ENCODE peak calls at places on chromosomes 1 and 21, in ten cellular contexts. H, Q, C, K, V, G, Y, W, Z and S are unnamed samples.

GRCh38 chr1:204617256-204618147 is 68.0 kb downstream of the LRRN2 start:
- DNase-seq in W (no peak), G (no peak), C (no peak), Y (no peak), H (no peak), Z (no peak), V (no peak), K (no peak), Q (no peak), S (no peak)

GRCh38 chr1:57017717-57018116 is 51.9 kb upstream of the C8B start:
- DNase-seq in K (no peak), Z (no peak), Q (no peak), Y (no peak), C (no peak), H (no peak), W (no peak), V (peak; percentile 4), G (peak; percentile 48), S (peak; percentile 7)

GRCh38 chr21:30541764-30542163 is at the start of gene KRTAP19-6:
- DNase-seq in C (no peak), K (no peak), G (no peak), Q (no peak), V (no peak), W (no peak), H (no peak), Y (no peak), Z (no peak), S (no peak)

GRCh38 chr1:204262506-204263239 is 48.9 kb upstream of the GOLT1A start:
- DNase-seq in W (no peak), K (no peak), V (no peak), Q (no peak), Y (no peak), C (no peak), H (peak; percentile 1), Z (no peak), G (peak; percentile 35), S (no peak)

GRCh38 chr1:77888429-77889239 is at the start of gene NEXN:
- DNase-seq in C (no peak), K (no peak), Z (peak; percentile 79), V (peak; percentile 30), H (peak; percentile 66), Q (peak; percentile 90), W (peak; percentile 90), Y (no peak), G (peak; percentile 18), S (peak; percentile 45)

GRCh38 chr1:1763657-1764621 is 14.3 kb downstream of the NADK start:
- DNase-seq in Z (peak; percentile 70), W (peak; percentile 83), V (no peak), G (peak; percentile 80), H (no peak), Q (peak; percentile 98), K (no peak), Y (no peak), C (no peak), S (no peak)

GRCh38 chr1:150551784-150552691 is 2.8 kb downstream of the ADAMTSL4 start:
- DNase-seq in Q (peak; percentile 90), Z (peak; percentile 97), K (no peak), Y (no peak), V (no peak), W (peak; percentile 93), H (no peak), G (no peak), C (no peak), S (no peak)

GRCh38 chr21:45522986-45523385 is 19.3 kb downstream of the SLC19A1 start:
- DNase-seq in Q (no peak), G (no peak), H (peak; percentile 6), Y (no peak), V (no peak), C (no peak), W (no peak), Z (no peak), K (no peak), S (no peak)

GRCh38 chr1:156848461-156849150 is 10.3 kb downstream of the INSRR start:
- DNase-seq in V (peak; percentile 25), K (peak; percentile 62), H (peak; percentile 77), W (no peak), G (no peak), Z (no peak), C (peak; percentile 63), Y (peak; percentile 44), Q (no peak), S (no peak)

GRCh38 chr1:5982868-5983267 is 9.4 kb downstream of the NPHP4 start:
- DNase-seq in H (no peak), Y (no peak), W (no peak), Q (no peak), Z (peak; percentile 80), V (no peak), K (no peak), G (no peak), C (no peak), S (no peak)

GRCh38 chr1:43531453-43531905 is 796 bp downstream of the PTPRF start:
- DNase-seq in Q (peak; percentile 34), Y (no peak), G (peak; percentile 7), H (peak; percentile 82), C (no peak), K (no peak), Z (no peak), V (no peak), W (peak; percentile 50), S (peak; percentile 62)

GRCh38 chr21:27076035-27076434 is 109.1 kb upstream of the ADAMTS5 start:
- DNase-seq in Z (no peak), K (no peak), Y (no peak), Q (no peak), H (no peak), C (no peak), W (peak; percentile 32), V (no peak), G (no peak), S (no peak)

GRCh38 chr1:68383092-68383491 is 66.7 kb downstream of the RPE65 start:
- DNase-seq in G (no peak), V (no peak), Y (no peak), H (no peak), Z (no peak), K (no peak), C (no peak), W (no peak), Q (no peak), S (no peak)

GRCh38 chr1:48054246-48054645 is 57.1 kb upstream of the TRABD2B start:
- DNase-seq in G (no peak), V (no peak), K (no peak), Q (no peak), H (no peak), W (no peak), Y (no peak), C (no peak), Z (no peak), S (no peak)

GRCh38 chr21:46022551-46023107 is 41.1 kb downstream of the COL6A1 start:
- DNase-seq in Y (no peak), C (no peak), Z (peak; percentile 19), G (peak; percentile 13), W (peak; percentile 62), H (no peak), K (no peak), V (no peak), Q (no peak), S (no peak)